ENCODE peak calls at places on chromosome 15, in four cellular contexts. One of them, this sample, is unnamed.

GRCh38 chr15:40082195-40082868 is 26.3 kb downstream of the BMF start:
- ATAC-seq in psoas muscle: peak; percentile 13
- ATAC-seq in pancreas: peak; percentile 30
- ATAC-seq in activated B cell treated with CpG ODN at 0.5 μM for 24 hours: peak; percentile 89
- ATAC-seq in this sample: peak; percentile 93

GRCh38 chr15:33801954-33802353 is 166.3 kb upstream of the CHRM5 start:
- ATAC-seq in psoas muscle: peak; percentile 75
- ATAC-seq in pancreas: no peak
- ATAC-seq in activated B cell treated with CpG ODN at 0.5 μM for 24 hours: no peak
- ATAC-seq in this sample: no peak

GRCh38 chr15:23403550-23403949 is 43.5 kb downstream of the GOLGA6L2 start:
- ATAC-seq in psoas muscle: no peak
- ATAC-seq in pancreas: no peak
- ATAC-seq in activated B cell treated with CpG ODN at 0.5 μM for 24 hours: no peak
- ATAC-seq in this sample: no peak

GRCh38 chr15:49747340-49747739 is 126.5 kb downstream of the DTWD1 start:
- ATAC-seq in psoas muscle: no peak
- ATAC-seq in pancreas: no peak
- ATAC-seq in activated B cell treated with CpG ODN at 0.5 μM for 24 hours: no peak
- ATAC-seq in this sample: no peak

GRCh38 chr15:66714543-66714981 is 12.5 kb downstream of the SMAD6 start:
- ATAC-seq in psoas muscle: no peak
- ATAC-seq in pancreas: peak; percentile 37
- ATAC-seq in activated B cell treated with CpG ODN at 0.5 μM for 24 hours: no peak
- ATAC-seq in this sample: no peak

GRCh38 chr15:77335298-77335697 is 84.6 kb downstream of the PEAK1 start:
- ATAC-seq in psoas muscle: no peak
- ATAC-seq in pancreas: no peak
- ATAC-seq in activated B cell treated with CpG ODN at 0.5 μM for 24 hours: no peak
- ATAC-seq in this sample: no peak

GRCh38 chr15:68285243-68285980 is 7.9 kb downstream of the FEM1B start:
- ATAC-seq in psoas muscle: no peak
- ATAC-seq in pancreas: no peak
- ATAC-seq in activated B cell treated with CpG ODN at 0.5 μM for 24 hours: no peak
- ATAC-seq in this sample: no peak

GRCh38 chr15:73956276-73957086 is 30.2 kb downstream of the LOXL1 start:
- ATAC-seq in psoas muscle: peak; percentile 57
- ATAC-seq in pancreas: peak; percentile 54
- ATAC-seq in activated B cell treated with CpG ODN at 0.5 μM for 24 hours: no peak
- ATAC-seq in this sample: no peak

GRCh38 chr15:101024111-101024695 is 105.0 kb downstream of the LRRK1 start:
- ATAC-seq in psoas muscle: no peak
- ATAC-seq in pancreas: peak; percentile 69
- ATAC-seq in activated B cell treated with CpG ODN at 0.5 μM for 24 hours: no peak
- ATAC-seq in this sample: peak; percentile 24

GRCh38 chr15:86571873-86572272 is 492.2 kb downstream of the AGBL1 start:
- ATAC-seq in psoas muscle: no peak
- ATAC-seq in pancreas: no peak
- ATAC-seq in activated B cell treated with CpG ODN at 0.5 μM for 24 hours: no peak
- ATAC-seq in this sample: peak; percentile 8

GRCh38 chr15:70775160-70775559 is 11.8 kb upstream of the UACA start:
- ATAC-seq in psoas muscle: no peak
- ATAC-seq in pancreas: no peak
- ATAC-seq in activated B cell treated with CpG ODN at 0.5 μM for 24 hours: no peak
- ATAC-seq in this sample: no peak

GRCh38 chr15:68700395-68701123 is 120.1 kb downstream of the ANP32A start:
- ATAC-seq in psoas muscle: peak; percentile 95
- ATAC-seq in pancreas: peak; percentile 22
- ATAC-seq in activated B cell treated with CpG ODN at 0.5 μM for 24 hours: no peak
- ATAC-seq in this sample: peak; percentile 13

GRCh38 chr15:71572452-71573053 is 237.8 kb upstream of the NR2E3 start:
- ATAC-seq in psoas muscle: no peak
- ATAC-seq in pancreas: peak; percentile 77
- ATAC-seq in activated B cell treated with CpG ODN at 0.5 μM for 24 hours: no peak
- ATAC-seq in this sample: no peak

GRCh38 chr15:91589360-91589759 is 264.1 kb upstream of the SLCO3A1 start:
- ATAC-seq in psoas muscle: no peak
- ATAC-seq in pancreas: no peak
- ATAC-seq in activated B cell treated with CpG ODN at 0.5 μM for 24 hours: no peak
- ATAC-seq in this sample: no peak

GRCh38 chr15:37967788-37968187 is 33.3 kb downstream of the TMCO5A start:
- ATAC-seq in psoas muscle: no peak
- ATAC-seq in pancreas: peak; percentile 81
- ATAC-seq in activated B cell treated with CpG ODN at 0.5 μM for 24 hours: no peak
- ATAC-seq in this sample: no peak

GRCh38 chr15:51202783-51203182 is 108.1 kb upstream of the TNFAIP8L3 start:
- ATAC-seq in psoas muscle: no peak
- ATAC-seq in pancreas: no peak
- ATAC-seq in activated B cell treated with CpG ODN at 0.5 μM for 24 hours: no peak
- ATAC-seq in this sample: no peak

GRCh38 chr15:38042707-38043445 is 108.4 kb downstream of the TMCO5A start:
- ATAC-seq in psoas muscle: no peak
- ATAC-seq in pancreas: peak; percentile 68
- ATAC-seq in activated B cell treated with CpG ODN at 0.5 μM for 24 hours: no peak
- ATAC-seq in this sample: no peak

GRCh38 chr15:99143655-99144610 is 39.1 kb downstream of the SYNM start:
- ATAC-seq in psoas muscle: peak; percentile 94
- ATAC-seq in pancreas: peak; percentile 47
- ATAC-seq in activated B cell treated with CpG ODN at 0.5 μM for 24 hours: no peak
- ATAC-seq in this sample: no peak

GRCh38 chr15:80768158-80768557 is 11.0 kb upstream of the CEMIP start:
- ATAC-seq in psoas muscle: no peak
- ATAC-seq in pancreas: no peak
- ATAC-seq in activated B cell treated with CpG ODN at 0.5 μM for 24 hours: no peak
- ATAC-seq in this sample: no peak

GRCh38 chr15:56929933-56930332 is 11.5 kb downstream of the TCF12 start:
- ATAC-seq in psoas muscle: no peak
- ATAC-seq in pancreas: no peak
- ATAC-seq in activated B cell treated with CpG ODN at 0.5 μM for 24 hours: no peak
- ATAC-seq in this sample: no peak

GRCh38 chr15:82532991-82533481 is 7.2 kb downstream of the RPS17 start:
- ATAC-seq in psoas muscle: no peak
- ATAC-seq in pancreas: no peak
- ATAC-seq in activated B cell treated with CpG ODN at 0.5 μM for 24 hours: no peak
- ATAC-seq in this sample: no peak

GRCh38 chr15:66147440-66147839 is 106.1 kb downstream of the MEGF11 start:
- ATAC-seq in psoas muscle: no peak
- ATAC-seq in pancreas: peak; percentile 64
- ATAC-seq in activated B cell treated with CpG ODN at 0.5 μM for 24 hours: no peak
- ATAC-seq in this sample: no peak